ENCODE peak calls at places on chromosomes 12 and 14, in ten cellular contexts. L is fibroblast of the aortic adventitia, P is heart left ventricle, N is GM23338, Y is bronchial epithelial cell, X is hepatocyte, R is lower lobe of right lung, I is neuronal stem cell, O is lung, Q is left ventricle myocardium inferior. U is an unnamed sample.

GRCh38 chr14:50924848-50925247 is 19.4 kb downstream of the PYGL start:
- DNase-seq in N (no peak), R (no peak), Q (no peak), I (no peak), L (no peak), O (no peak), Y (no peak), X (no peak), P (no peak), U (no peak)

GRCh38 chr12:115227137-115227615 is 543.2 kb upstream of the TBX3 start:
- DNase-seq in O (no peak), P (peak; percentile 71), I (no peak), Q (peak; percentile 33), X (peak; percentile 80), Y (peak; percentile 96), N (no peak), R (no peak), L (peak; percentile 88), U (peak; percentile 85)

GRCh38 chr12:124517260-124518050 is 50.0 kb downstream of the NCOR2 start:
- DNase-seq in N (no peak), P (peak; percentile 86), I (no peak), R (peak; percentile 79), Q (peak; percentile 81), O (peak; percentile 71), X (peak; percentile 75), Y (peak; percentile 75), L (peak; percentile 68), U (peak; percentile 59)

GRCh38 chr12:54166543-54167499 is 22.0 kb downstream of the SMUG1 start:
- DNase-seq in I (no peak), R (no peak), L (no peak), Y (no peak), P (no peak), N (no peak), X (no peak), O (no peak), Q (no peak), U (no peak)

GRCh38 chr12:46153267-46153872 is 115.5 kb downstream of the SLC38A1 start:
- DNase-seq in I (no peak), L (peak; percentile 63), R (no peak), O (no peak), P (no peak), X (peak; percentile 26), N (peak; percentile 56), Y (peak; percentile 52), Q (no peak), U (peak; percentile 49)

GRCh38 chr12:115438314-115438713 is 754.3 kb upstream of the TBX3 start:
- DNase-seq in Y (no peak), R (no peak), X (no peak), P (no peak), Q (no peak), I (no peak), L (no peak), O (no peak), N (no peak), U (no peak)

GRCh38 chr12:27733052-27733656 is 22.5 kb downstream of the MRPS35 start:
- DNase-seq in L (peak; percentile 60), P (no peak), Y (peak; percentile 35), I (no peak), O (no peak), R (no peak), N (peak; percentile 44), Q (no peak), X (peak; percentile 45), U (peak; percentile 39)

GRCh38 chr14:85675957-85676356 is 146.0 kb downstream of the FLRT2 start:
- DNase-seq in X (no peak), O (no peak), Y (no peak), R (no peak), Q (no peak), I (no peak), P (no peak), L (no peak), N (no peak), U (no peak)

GRCh38 chr14:69424139-69424923 is 25.8 kb downstream of the SLC39A9 start:
- DNase-seq in X (no peak), P (no peak), Q (no peak), I (no peak), Y (peak; percentile 18), R (no peak), N (no peak), O (no peak), L (no peak), U (no peak)

GRCh38 chr14:27605298-27605697 is 1007.5 kb upstream of the NOVA1 start:
- DNase-seq in O (no peak), L (no peak), Y (no peak), I (no peak), P (no peak), Q (no peak), X (no peak), N (peak; percentile 45), R (no peak), U (no peak)

GRCh38 chr14:55899531-55899930 is 218.7 kb upstream of the PELI2 start:
- DNase-seq in O (no peak), X (no peak), L (no peak), P (no peak), R (no peak), I (no peak), Y (no peak), N (no peak), Q (no peak), U (no peak)

GRCh38 chr14:94548999-94549985 is 11.9 kb upstream of the SERPINA4 start:
- DNase-seq in I (peak; percentile 83), R (peak; percentile 70), Y (peak; percentile 28), P (peak; percentile 47), Q (peak; percentile 47), L (peak; percentile 58), O (peak; percentile 61), X (peak; percentile 70), N (peak; percentile 90), U (peak; percentile 62)

GRCh38 chr12:106192659-106193403 is 54.1 kb upstream of the NUAK1 start:
- DNase-seq in Y (no peak), N (no peak), L (peak; percentile 16), R (no peak), O (no peak), Q (no peak), X (no peak), P (no peak), I (no peak), U (no peak)

GRCh38 chr12:112381421-112381897 is 772 bp downstream of the HECTD4 start:
- DNase-seq in X (peak; percentile 62), Y (no peak), R (peak; percentile 54), O (no peak), I (no peak), N (no peak), Q (peak; percentile 18), P (no peak), L (no peak), U (no peak)

GRCh38 chr12:50017047-50017446 is 8.2 kb downstream of the RACGAP1 start:
- DNase-seq in Y (peak; percentile 79), N (no peak), R (no peak), O (peak; percentile 72), X (peak; percentile 67), I (no peak), Q (no peak), P (peak; percentile 46), L (peak; percentile 95), U (no peak)

GRCh38 chr14:70640938-70641547 is 673 bp upstream of the TTC9 start:
- DNase-seq in L (peak; percentile 11), N (peak; percentile 52), Q (no peak), I (peak; percentile 24), O (no peak), P (peak; percentile 53), X (peak; percentile 62), R (peak; percentile 65), Y (peak; percentile 57), U (peak; percentile 47)

GRCh38 chr12:93957870-93958269 is 190.5 kb upstream of the PLXNC1 start:
- DNase-seq in O (no peak), X (no peak), L (peak; percentile 54), N (no peak), P (no peak), I (no peak), R (no peak), Y (no peak), Q (no peak), U (no peak)

GRCh38 chr14:69586420-69586819 is 11.7 kb upstream of the CCDC177 start:
- DNase-seq in R (no peak), Y (no peak), X (no peak), P (no peak), L (peak; percentile 20), Q (no peak), I (no peak), O (no peak), N (no peak), U (no peak)

DNA sequence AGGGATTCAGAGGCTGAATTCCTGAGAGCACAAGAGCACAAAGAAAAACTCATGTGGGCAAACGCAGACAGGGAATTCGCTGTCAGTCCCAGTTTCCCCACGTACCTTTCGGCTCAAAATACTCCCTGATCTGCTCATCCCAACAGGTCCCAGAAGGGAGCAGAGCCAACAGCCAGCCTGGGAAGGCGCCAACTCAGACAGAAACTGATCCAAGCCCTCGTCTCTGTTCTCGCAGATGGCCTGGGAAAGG is 61.2 kb upstream of the FBRSL1 start:
- DNase-seq in L (no peak), R (no peak), I (no peak), X (no peak), P (no peak), Q (no peak), Y (peak; percentile 19), N (no peak), O (no peak), U (no peak)
- H3K4me3 ChIP-seq in L (no peak overlapping the region), R (no peak overlapping the region), I (no peak overlapping the region), X (no peak overlapping the region), P (no peak overlapping the region), Q (no peak overlapping the region), Y (no peak overlapping the region), N (no peak overlapping the region), O (no peak overlapping the region), U (no peak overlapping the region)

DNA sequence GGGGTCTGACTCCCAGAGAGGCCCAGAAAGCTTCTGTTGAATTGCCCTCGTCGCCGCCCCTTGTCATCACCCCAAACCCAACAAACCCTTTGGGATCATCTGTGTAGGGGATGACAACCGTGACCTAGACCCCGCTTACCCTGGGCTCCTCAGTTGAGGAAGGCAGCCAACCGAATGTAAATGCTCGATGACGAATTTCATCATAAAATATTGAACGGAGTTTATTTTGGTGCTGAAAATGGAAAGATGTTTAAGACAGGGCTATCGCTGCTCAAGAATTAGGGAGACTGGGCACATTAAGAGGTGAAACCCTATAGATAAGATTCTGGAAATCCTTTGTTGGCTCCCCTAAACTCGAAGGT is 512 bp downstream of the ACTR10 start:
- DNase-seq in Q (no peak), O (no peak), X (no peak), P (no peak), L (no peak), Y (peak; percentile 8), I (no peak), N (no peak), R (no peak), U (no peak)
- H3K4me3 ChIP-seq in Q (peak overlapping the region; percentile 94), O (peak overlapping the region; percentile 99), X (peak overlapping the region; percentile 95), P (peak overlapping the region; percentile 83), L (peak overlapping the region; percentile 75), Y (peak overlapping the region; percentile 95), I (peak overlapping the region; percentile 88), N (peak overlapping the region; percentile 99), R (peak overlapping the region; percentile 89), U (peak overlapping the region; percentile 64)

GRCh38 chr14:91243098-91243483 is 1.4 kb downstream of the GPR68 start:
- DNase-seq in I (no peak), Q (no peak), O (no peak), R (no peak), P (no peak), N (no peak), X (no peak), Y (no peak), L (no peak), U (no peak)
- H3K4me3 ChIP-seq in I (no peak overlapping the region), Q (no peak overlapping the region), O (no peak overlapping the region), R (peak overlapping the region; percentile 27), P (peak overlapping the region; percentile 26), N (no peak overlapping the region), X (no peak overlapping the region), Y (no peak overlapping the region), L (peak overlapping the region; percentile 33), U (no peak overlapping the region)

GRCh38 chr14:21317433-21317832 is 37.5 kb downstream of the RPGRIP1 start:
- DNase-seq in P (no peak), O (no peak), N (no peak), X (no peak), Q (no peak), R (no peak), L (no peak), I (no peak), Y (no peak), U (no peak)
- H3K4me3 ChIP-seq in P (no peak overlapping the region), O (no peak overlapping the region), N (no peak overlapping the region), X (no peak overlapping the region), Q (no peak overlapping the region), R (no peak overlapping the region), L (no peak overlapping the region), I (no peak overlapping the region), Y (no peak overlapping the region), U (no peak overlapping the region)

U was measured in A549.